ENCODE peak calls at places on chromosomes 6 and 20, in six cellular contexts. H, J, K, O, U and Q are unnamed samples.

GRCh38 chr6:161079566-161080262 is 88.1 kb downstream of the MAP3K4 start:
- DNase-seq in O (peak; percentile 86), J (no peak), H (no peak), K (no peak), U (no peak), Q (peak; percentile 73)

GRCh38 chr20:18187020-18187419 is 49.4 kb downstream of the KAT14 start:
- DNase-seq in J (no peak), H (no peak), K (no peak), U (no peak), O (no peak), Q (no peak)

GRCh38 chr6:123808556-123808955 is 4.9 kb downstream of the NKAIN2 start:
- DNase-seq in J (no peak), U (no peak), H (no peak), K (no peak), O (no peak), Q (no peak)

GRCh38 chr6:139425780-139426179 is 51.3 kb upstream of the CITED2 start:
- DNase-seq in O (no peak), K (no peak), U (no peak), H (no peak), J (no peak), Q (no peak)

GRCh38 chr20:38985060-38985459 is 22.9 kb downstream of the DHX35 start:
- DNase-seq in J (no peak), K (no peak), O (no peak), H (no peak), U (no peak), Q (no peak)

GRCh38 chr20:11108102-11108842 is 434.5 kb upstream of the JAG1 start:
- DNase-seq in U (no peak), K (no peak), J (peak; percentile 64), H (no peak), O (no peak), Q (no peak)

GRCh38 chr20:47857142-47857993 is 72.1 kb upstream of the SULF2 start:
- DNase-seq in U (peak; percentile 44), J (peak; percentile 62), H (no peak), O (no peak), K (no peak), Q (no peak)

GRCh38 chr20:61929971-61930666 is 135.6 kb downstream of the TAF4 start:
- DNase-seq in J (no peak), O (no peak), K (no peak), H (no peak), U (no peak), Q (no peak)

GRCh38 chr6:2111162-2111677 is 134.2 kb downstream of the GMDS start:
- DNase-seq in U (no peak), J (no peak), K (no peak), O (no peak), H (no peak), Q (no peak)

GRCh38 chr6:118709859-118710350 is 58.5 kb upstream of the CEP85L start:
- DNase-seq in K (no peak), H (peak; percentile 38), U (no peak), J (no peak), O (peak; percentile 88), Q (no peak)

GRCh38 chr6:126066068-126067048 is 80.0 kb downstream of the TRMT11 start:
- DNase-seq in H (peak; percentile 53), O (no peak), J (no peak), U (no peak), K (no peak), Q (no peak)

DNA sequence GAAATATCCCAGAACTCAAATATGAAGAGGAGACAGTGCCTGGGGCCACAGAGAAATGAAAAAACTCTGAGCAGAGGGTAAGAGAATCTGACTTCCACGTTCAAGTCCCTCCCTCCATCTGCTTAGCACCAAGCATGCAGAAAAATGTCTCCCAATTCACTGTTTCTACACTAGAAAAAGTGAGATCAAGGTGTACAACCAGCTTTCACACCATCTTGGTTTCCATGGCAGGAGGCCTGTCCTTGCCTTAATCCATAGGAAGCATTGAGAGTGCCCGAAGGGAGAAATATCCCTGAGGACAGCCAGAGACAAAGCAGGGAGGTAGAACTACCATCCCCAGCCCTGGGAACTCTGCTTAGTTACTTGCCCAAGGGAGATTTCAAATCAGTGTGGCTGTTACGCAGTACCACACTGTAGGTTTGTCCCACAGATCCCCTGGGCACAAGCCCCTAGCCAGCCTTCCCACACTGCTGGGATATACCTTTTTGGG is 82.9 kb downstream of the SCML4 start:
- DNase-seq in H (no peak), K (no peak), U (no peak), O (no peak), J (no peak), Q (no peak)
- H3K4me3 ChIP-seq in H (no peak overlapping the region), K (no peak overlapping the region), U (no peak overlapping the region), O (peak overlapping the region; percentile 60), J (no peak overlapping the region), Q (no peak overlapping the region)

DNA sequence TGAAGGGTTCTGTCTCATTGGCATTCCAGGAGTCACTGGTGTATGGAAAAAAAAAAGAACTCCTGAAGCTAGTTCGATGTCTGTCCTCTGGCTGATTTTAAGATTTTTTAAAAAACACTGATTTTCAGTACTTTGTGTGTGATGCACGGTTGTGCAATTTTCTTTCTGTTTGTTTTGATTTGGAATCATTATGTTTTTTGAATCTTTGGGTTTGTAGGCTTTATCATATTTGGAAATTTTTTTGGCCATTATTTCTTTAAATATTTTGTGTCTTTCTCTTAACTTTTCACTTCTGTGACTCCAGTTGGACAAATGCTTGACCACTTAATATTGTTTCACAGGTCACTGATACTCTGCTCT is 327.2 kb downstream of the BCKDHB start:
- DNase-seq in K (no peak), O (no peak), J (no peak), H (no peak), U (no peak), Q (no peak)
- H3K36me3 ChIP-seq in K (no peaks in the 10 kb centered on the region), O (no peaks in the 10 kb centered on the region), J (no peaks in the 10 kb centered on the region), H (no peaks in the 10 kb centered on the region), U (no peaks in the 10 kb centered on the region), Q (peaks cover 2% of the 10 kb centered on the region)

DNA sequence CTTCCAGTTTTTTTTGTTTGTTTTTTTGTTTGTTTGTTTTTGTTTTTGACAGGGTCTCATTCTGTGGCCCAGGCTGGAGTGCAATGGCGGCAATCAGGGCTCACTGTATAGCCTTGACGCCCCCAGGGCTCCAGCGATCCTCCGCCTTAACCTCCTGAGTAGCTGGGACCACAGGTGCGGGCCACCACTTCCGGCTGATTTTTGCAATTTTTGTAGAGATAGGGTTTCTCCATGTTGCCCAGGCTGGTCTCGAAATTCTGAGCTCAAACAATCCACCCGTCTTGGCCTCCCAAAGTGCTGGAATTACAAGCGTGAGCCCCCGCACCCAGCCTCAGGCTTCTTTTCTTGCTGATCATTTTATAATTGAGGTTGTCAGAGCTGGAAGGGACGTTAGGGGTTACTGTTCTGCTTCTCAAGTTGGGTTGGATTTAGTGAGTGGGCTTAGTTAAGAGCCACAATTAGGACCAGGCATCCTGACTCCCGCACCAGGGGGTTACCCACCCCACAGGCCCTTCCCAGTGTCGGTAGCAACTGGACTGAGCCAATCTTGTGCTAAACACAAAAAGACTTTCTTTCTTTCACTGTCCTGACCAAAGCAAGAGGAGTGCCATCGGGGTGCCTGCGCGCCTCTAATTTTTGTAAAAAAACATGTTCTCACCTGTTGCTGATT is 13.1 kb upstream of the ZSCAN9 start:
- DNase-seq in K (peak; percentile 26), U (no peak), H (no peak), O (no peak), J (no peak), Q (no peak)
- H3K4me3 ChIP-seq in K (peak overlapping the region; percentile 71), U (peak overlapping the region; percentile 10), H (peak overlapping the region; percentile 22), O (no peak overlapping the region), J (no peak overlapping the region), Q (peak overlapping the region; percentile 29)

DNA sequence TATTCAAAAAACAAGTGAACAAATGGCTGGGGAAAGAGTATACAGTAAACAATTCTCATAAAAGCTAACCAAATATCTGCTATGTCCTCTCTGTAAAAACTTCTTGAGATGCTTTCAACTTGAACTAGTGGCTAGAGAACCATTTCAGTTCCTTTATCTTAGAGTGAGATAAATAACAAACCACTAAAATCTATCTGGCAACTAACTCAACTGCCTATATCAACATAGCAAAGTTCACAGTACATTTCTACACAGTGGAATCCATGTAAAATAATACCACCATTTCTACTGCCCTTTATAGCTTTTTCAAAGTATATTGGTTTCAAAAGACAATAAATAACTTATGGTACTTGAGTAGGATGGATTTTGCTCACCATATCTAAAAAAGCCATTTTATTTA is 95.1 kb downstream of the MMS22L start:
- DNase-seq in K (no peak), O (no peak), J (no peak), H (no peak), U (no peak), Q (no peak)
- H3K36me3 ChIP-seq in K (no peaks in the 10 kb centered on the region), O (no peaks in the 10 kb centered on the region), J (no peaks in the 10 kb centered on the region), H (no peaks in the 10 kb centered on the region), U (no peaks in the 10 kb centered on the region), Q (no peaks in the 10 kb centered on the region)

GRCh38 chr6:26296857-26297648 is 67.9 kb upstream of the BTN3A2 start:
- DNase-seq in K (no peak), J (no peak), O (no peak), H (peak; percentile 65), U (no peak), Q (no peak)
- H3K4me3 ChIP-seq in K (no peak overlapping the region), J (no peak overlapping the region), O (no peak overlapping the region), H (no peak overlapping the region), U (no peak overlapping the region), Q (no peak overlapping the region)

DNA sequence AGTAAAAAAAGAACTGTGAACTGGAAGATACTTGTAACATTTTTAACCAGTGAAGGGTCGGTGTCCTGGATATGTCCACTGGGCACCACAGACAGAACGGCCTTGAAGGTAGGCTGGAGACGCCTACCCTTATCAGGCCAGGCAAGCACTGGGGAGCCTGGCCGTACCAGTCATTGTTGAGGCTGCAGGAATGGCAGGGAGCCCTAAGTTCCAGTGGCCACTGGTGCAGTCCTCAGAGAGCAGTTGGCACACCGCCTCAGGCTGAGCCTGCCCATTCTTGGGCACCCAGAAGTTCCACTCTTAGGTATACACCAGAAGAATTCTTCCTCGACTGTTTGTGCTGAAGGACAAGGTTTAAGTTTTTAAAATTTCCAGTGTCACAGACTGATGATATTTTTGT is 20.5 kb downstream of the DNAJC5 start:
- DNase-seq in K (no peak), U (no peak), J (peak; percentile 55), O (no peak), H (peak; percentile 84), Q (no peak)
- H3K36me3 ChIP-seq in K (peaks cover 5% of the 10 kb centered on the region), U (no peaks in the 10 kb centered on the region), J (no peaks in the 10 kb centered on the region), O (peaks cover 7% of the 10 kb centered on the region), H (peaks cover 13% of the 10 kb centered on the region), Q (peaks cover 22% of the 10 kb centered on the region)

GRCh38 chr20:31719644-31720485 is 2.8 kb downstream of the BCL2L1 start:
- DNase-seq in U (no peak), K (no peak), H (no peak), J (no peak), O (no peak), Q (peak; percentile 88)
- H3K4me3 ChIP-seq in U (no peak overlapping the region), K (no peak overlapping the region), H (peak overlapping the region; percentile 86), J (peak overlapping the region; percentile 64), O (peak overlapping the region; percentile 99), Q (peak overlapping the region; percentile 76)

GRCh38 chr6:157942351-157942750 is 39.3 kb upstream of the SYNJ2 start:
- DNase-seq in J (no peak), H (no peak), O (no peak), U (no peak), K (no peak), Q (no peak)
- H3K36me3 ChIP-seq in J (no peaks in the 10 kb centered on the region), H (peaks cover 80% of the 10 kb centered on the region), O (peaks cover 15% of the 10 kb centered on the region), U (no peaks in the 10 kb centered on the region), K (no peaks in the 10 kb centered on the region), Q (peaks cover 35% of the 10 kb centered on the region)

DNA sequence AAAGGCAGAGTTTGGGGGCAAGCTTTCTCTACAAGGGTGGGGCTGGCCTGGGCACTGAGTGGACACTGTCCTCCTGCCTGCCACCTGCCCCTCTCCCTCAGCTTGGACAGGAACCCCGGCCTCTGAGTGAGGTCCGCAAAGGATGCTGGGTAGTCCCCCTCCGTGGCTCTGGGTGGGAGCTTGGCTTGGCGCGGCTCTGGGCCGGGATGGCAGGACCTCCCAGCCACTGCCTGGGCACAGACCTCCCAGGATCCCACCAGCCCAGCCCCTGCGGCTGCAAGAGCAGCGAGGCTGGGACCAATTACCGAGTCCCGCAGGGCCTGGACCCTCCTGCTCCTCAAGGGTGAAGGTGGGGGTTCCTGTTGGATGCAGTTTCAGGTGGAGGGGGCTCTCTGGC is 2.9 kb upstream of the SOX18 start:
- DNase-seq in U (no peak), O (no peak), K (no peak), H (no peak), J (no peak), Q (peak; percentile 95)
- H3K4me3 ChIP-seq in U (no peak overlapping the region), O (no peak overlapping the region), K (no peak overlapping the region), H (no peak overlapping the region), J (no peak overlapping the region), Q (peak overlapping the region; percentile 61)